ENCODE peak calls at places on chromosomes 7 and 10, in five cellular contexts. H, J, S, A and O are unnamed samples.

GRCh38 chr7:102404005-102404861 is 8.1 kb downstream of the PRKRIP1 start:
- DNase-seq in A (peak; percentile 82), S (no peak), J (peak; percentile 75), H (peak; percentile 78), O (peak; percentile 64)

GRCh38 chr7:8125680-8126444 is 136.1 kb downstream of the ICA1 start:
- DNase-seq in A (no peak), H (no peak), S (peak; percentile 95), J (no peak), O (no peak)

GRCh38 chr10:71368639-71369038 is 28.1 kb upstream of the CDH23 start:
- DNase-seq in A (no peak), H (no peak), J (peak; percentile 23), S (no peak), O (peak; percentile 16)

GRCh38 chr7:155584763-155585531 is 38.6 kb upstream of the CNPY1 start:
- DNase-seq in S (no peak), H (peak; percentile 42), A (peak; percentile 83), J (no peak), O (no peak)

GRCh38 chr10:43868952-43869351 is 220.3 kb upstream of the ZNF32 start:
- DNase-seq in J (no peak), H (no peak), A (no peak), S (no peak), O (no peak)

GRCh38 chr10:117596666-117597065 is 54.1 kb downstream of the EMX2 start:
- DNase-seq in H (no peak), J (no peak), S (no peak), A (no peak), O (no peak)

GRCh38 chr7:122675011-122675410 is 23.9 kb downstream of the RNF133 start:
- DNase-seq in J (no peak), A (no peak), H (no peak), S (no peak), O (no peak)

GRCh38 chr10:44780461-44780860 is 130.7 kb upstream of the TMEM72 start:
- DNase-seq in A (no peak), J (no peak), S (no peak), H (no peak), O (no peak)

GRCh38 chr10:48658243-48658888 is 26.3 kb upstream of the WDFY4 start:
- DNase-seq in A (peak; percentile 78), S (no peak), J (peak; percentile 72), H (peak; percentile 87), O (peak; percentile 56)

GRCh38 chr10:84257343-84258020 is 12.6 kb downstream of the RGR start:
- DNase-seq in A (no peak), H (no peak), J (no peak), S (no peak), O (no peak)

GRCh38 chr7:17672774-17673173 is 267.5 kb downstream of the SNX13 start:
- DNase-seq in H (no peak), J (no peak), S (no peak), A (no peak), O (no peak)

GRCh38 chr7:101813414-101814019 is 3.9 kb upstream of the CUX1 start:
- DNase-seq in H (no peak), J (no peak), S (no peak), A (no peak), O (no peak)

GRCh38 chr10:92691591-92692084 is 1.9 kb downstream of the HHEX start:
- DNase-seq in S (no peak), J (no peak), A (no peak), H (peak; percentile 45), O (no peak)

GRCh38 chr7:124723012-124723411 is 42.6 kb downstream of the GPR37 start:
- DNase-seq in S (no peak), H (no peak), J (no peak), A (no peak), O (peak; percentile 16)

GRCh38 chr7:66627151-66627681 is 1.5 kb upstream of the KCTD7 start:
- DNase-seq in A (peak; percentile 81), J (no peak), S (no peak), H (no peak), O (no peak)

GRCh38 chr10:42769653-42770052 is 12.9 kb upstream of the BMS1 start:
- DNase-seq in H (peak; percentile 66), A (peak; percentile 45), S (no peak), J (no peak), O (no peak)

DNA sequence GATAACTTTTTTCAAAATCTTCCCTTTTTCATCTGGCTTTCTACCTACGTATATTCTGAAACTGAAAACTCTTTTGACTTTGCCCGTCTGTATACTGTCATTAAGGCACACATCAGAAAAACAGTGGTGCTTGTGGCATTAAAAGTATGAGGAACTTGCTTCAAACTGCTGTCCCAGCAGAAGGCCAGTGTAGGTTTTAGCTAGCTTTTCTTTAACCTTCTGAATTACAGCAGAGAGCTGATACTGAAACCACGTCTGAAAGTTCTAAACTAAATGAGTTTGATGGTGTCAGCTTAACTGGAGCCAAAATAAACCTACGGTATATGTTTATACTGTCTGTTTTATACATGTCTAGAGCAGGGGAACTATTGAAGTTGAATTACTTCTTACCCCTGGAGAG is 283.4 kb downstream of the TFEC start:
- DNase-seq in J (no peak), H (no peak), A (no peak), S (no peak), O (no peak)
- TF ChIP-seq FOXM1 in J (no peak), H (no peak), A (no peak), S (no peak), O (no peak)

GRCh38 chr7:99380823-99381663 is 6.5 kb downstream of the ARPC1B start:
- DNase-seq in S (peak; percentile 88), H (no peak), J (no peak), A (peak; percentile 30), O (peak; percentile 72)
- TF ChIP-seq FOXM1 in S (no peak), H (no peak), J (no peak), A (no peak), O (no peak)

GRCh38 chr10:11255156-11255555 is 237.5 kb downstream of the CELF2 start:
- DNase-seq in H (no peak), A (no peak), J (no peak), S (no peak), O (no peak)
- TF ChIP-seq FOXM1 in H (no peak), A (no peak), J (no peak), S (no peak), O (no peak)

DNA sequence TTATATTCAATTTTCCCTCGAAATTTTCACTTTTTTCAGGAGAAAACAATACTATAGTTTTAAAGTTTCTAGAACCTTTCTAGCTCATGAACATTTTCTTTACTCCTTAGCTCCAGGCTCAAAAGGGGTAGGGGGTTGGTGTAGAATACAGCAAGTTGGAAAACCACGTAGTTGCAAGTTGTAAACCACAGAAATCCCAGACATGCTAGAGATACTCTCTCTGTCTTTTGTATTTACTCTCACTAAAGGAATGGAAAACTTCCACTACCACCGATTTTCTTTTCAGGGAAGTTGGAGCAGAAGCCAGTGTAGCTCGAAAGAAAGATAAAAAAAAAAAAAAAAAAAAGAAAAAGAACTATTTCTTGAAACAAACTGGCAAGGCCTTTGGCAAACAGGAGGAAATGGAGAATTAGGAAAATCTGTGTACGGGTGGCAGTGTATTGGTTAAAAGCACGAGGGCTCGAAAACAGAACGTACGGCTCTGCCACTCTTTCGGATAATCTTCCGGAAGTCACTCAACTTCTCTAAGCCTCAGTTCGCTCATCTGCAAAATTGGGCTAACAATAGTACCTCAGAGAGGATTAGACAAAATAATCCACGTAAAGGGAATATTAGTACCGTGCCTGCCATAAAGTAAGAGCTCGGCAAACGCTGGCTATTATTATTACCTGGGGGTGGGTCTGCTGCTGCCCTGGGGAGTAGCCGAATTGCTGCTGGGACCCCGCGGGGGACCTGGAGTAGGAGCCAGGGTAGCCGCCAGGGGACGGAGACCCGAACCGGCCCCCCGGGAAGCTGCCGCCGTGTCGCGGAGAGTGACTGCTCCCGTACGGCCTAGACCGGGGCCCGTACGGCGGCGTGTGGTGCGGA is 628 bp downstream of the MPLKIP start:
- DNase-seq in S (no peak), H (no peak), A (no peak), J (no peak), O (peak; percentile 8)
- TF ChIP-seq FOXM1 in S (no peak), H (no peak), A (no peak), J (no peak), O (no peak)

GRCh38 chr7:148882668-148883232 is 1.3 kb downstream of the EZH2 start:
- DNase-seq in J (no peak), H (peak; percentile 50), S (no peak), A (no peak), O (no peak)
- TF ChIP-seq FOXM1 in J (no peak), H (no peak), S (no peak), A (no peak), O (no peak)

GRCh38 chr10:112262556-112262955 is 20.6 kb upstream of the TECTB start:
- DNase-seq in J (no peak), S (no peak), H (no peak), A (no peak), O (no peak)
- TF ChIP-seq FOXM1 in J (no peak), S (no peak), H (no peak), A (no peak), O (no peak)

GRCh38 chr7:108650487-108650886 is 80.8 kb downstream of the DNAJB9 start:
- DNase-seq in J (no peak), A (no peak), H (no peak), S (no peak), O (no peak)
- TF ChIP-seq FOXM1 in J (no peak), A (no peak), H (no peak), S (no peak), O (no peak)